ENCODE peak calls at places on chromosomes 11 and 22, in seven cellular contexts. One of them, this sample, is unnamed.

GRCh38 chr22:39173787-39174497 is 21.5 kb upstream of the CBX7 start:
- DNase-seq in fibroblast of lung: no peak
- DNase-seq in left ventricle myocardium inferior: no peak
- DNase-seq in GM23338: no peak
- DNase-seq in AG10803: no peak
- DNase-seq in epithelial cell of esophagus: no peak
- DNase-seq in mucosa of descending colon: peak; percentile 52
- DNase-seq in this sample: peak; percentile 13

GRCh38 chr11:108836541-108836940 is 171.7 kb downstream of the DDX10 start:
- DNase-seq in fibroblast of lung: no peak
- DNase-seq in left ventricle myocardium inferior: no peak
- DNase-seq in GM23338: no peak
- DNase-seq in AG10803: no peak
- DNase-seq in epithelial cell of esophagus: no peak
- DNase-seq in mucosa of descending colon: no peak
- DNase-seq in this sample: no peak

GRCh38 chr11:59175104-59175503 is 3.2 kb downstream of the DTX4 start:
- DNase-seq in fibroblast of lung: no peak
- DNase-seq in left ventricle myocardium inferior: no peak
- DNase-seq in GM23338: no peak
- DNase-seq in AG10803: no peak
- DNase-seq in epithelial cell of esophagus: no peak
- DNase-seq in mucosa of descending colon: no peak
- DNase-seq in this sample: no peak

GRCh38 chr11:86706341-86707131 is 34.1 kb upstream of the ME3 start:
- DNase-seq in fibroblast of lung: no peak
- DNase-seq in left ventricle myocardium inferior: no peak
- DNase-seq in GM23338: no peak
- DNase-seq in AG10803: no peak
- DNase-seq in epithelial cell of esophagus: no peak
- DNase-seq in mucosa of descending colon: no peak
- DNase-seq in this sample: no peak

GRCh38 chr11:1487091-1487850 is 692 bp upstream of the MOB2 start:
- DNase-seq in fibroblast of lung: no peak
- DNase-seq in left ventricle myocardium inferior: peak; percentile 11
- DNase-seq in GM23338: no peak
- DNase-seq in AG10803: no peak
- DNase-seq in epithelial cell of esophagus: no peak
- DNase-seq in mucosa of descending colon: peak; percentile 55
- DNase-seq in this sample: no peak

GRCh38 chr11:76524919-76525318 is 80.1 kb downstream of the EMSY start:
- DNase-seq in fibroblast of lung: peak; percentile 84
- DNase-seq in left ventricle myocardium inferior: no peak
- DNase-seq in GM23338: no peak
- DNase-seq in AG10803: peak; percentile 84
- DNase-seq in epithelial cell of esophagus: peak; percentile 29
- DNase-seq in mucosa of descending colon: no peak
- DNase-seq in this sample: peak; percentile 46

GRCh38 chr11:16883179-16883578 is 131.0 kb downstream of the PLEKHA7 start:
- DNase-seq in fibroblast of lung: no peak
- DNase-seq in left ventricle myocardium inferior: peak; percentile 28
- DNase-seq in GM23338: peak; percentile 51
- DNase-seq in AG10803: no peak
- DNase-seq in epithelial cell of esophagus: peak; percentile 94
- DNase-seq in mucosa of descending colon: no peak
- DNase-seq in this sample: no peak

GRCh38 chr11:75400110-75400865 is 970 bp downstream of the RPS3 start:
- DNase-seq in fibroblast of lung: no peak
- DNase-seq in left ventricle myocardium inferior: no peak
- DNase-seq in GM23338: no peak
- DNase-seq in AG10803: peak; percentile 19
- DNase-seq in epithelial cell of esophagus: peak; percentile 24
- DNase-seq in mucosa of descending colon: no peak
- DNase-seq in this sample: peak; percentile 25

GRCh38 chr11:91773090-91773489 is 451.5 kb upstream of the FAT3 start:
- DNase-seq in fibroblast of lung: peak; percentile 44
- DNase-seq in left ventricle myocardium inferior: no peak
- DNase-seq in GM23338: peak; percentile 53
- DNase-seq in AG10803: peak; percentile 34
- DNase-seq in epithelial cell of esophagus: no peak
- DNase-seq in mucosa of descending colon: no peak
- DNase-seq in this sample: no peak

GRCh38 chr11:32137263-32137662 is 46.4 kb downstream of the RCN1 start:
- DNase-seq in fibroblast of lung: peak; percentile 95
- DNase-seq in left ventricle myocardium inferior: no peak
- DNase-seq in GM23338: no peak
- DNase-seq in AG10803: peak; percentile 96
- DNase-seq in epithelial cell of esophagus: peak; percentile 95
- DNase-seq in mucosa of descending colon: no peak
- DNase-seq in this sample: peak; percentile 99

GRCh38 chr11:125931116-125931515 is 14.7 kb upstream of the VSIG10L2 start:
- DNase-seq in fibroblast of lung: no peak
- DNase-seq in left ventricle myocardium inferior: no peak
- DNase-seq in GM23338: no peak
- DNase-seq in AG10803: no peak
- DNase-seq in epithelial cell of esophagus: no peak
- DNase-seq in mucosa of descending colon: no peak
- DNase-seq in this sample: no peak

GRCh38 chr22:24989541-24989951 is 37.0 kb downstream of the KIAA1671 start:
- DNase-seq in fibroblast of lung: no peak
- DNase-seq in left ventricle myocardium inferior: no peak
- DNase-seq in GM23338: no peak
- DNase-seq in AG10803: no peak
- DNase-seq in epithelial cell of esophagus: no peak
- DNase-seq in mucosa of descending colon: no peak
- DNase-seq in this sample: no peak

GRCh38 chr11:18347471-18348125 is 25.2 kb downstream of the GTF2H1 start:
- DNase-seq in fibroblast of lung: peak; percentile 54
- DNase-seq in left ventricle myocardium inferior: no peak
- DNase-seq in GM23338: no peak
- DNase-seq in AG10803: peak; percentile 76
- DNase-seq in epithelial cell of esophagus: peak; percentile 4
- DNase-seq in mucosa of descending colon: no peak
- DNase-seq in this sample: peak; percentile 64

GRCh38 chr11:126989942-126990715 is 10.4 kb downstream of the KIRREL3 start:
- DNase-seq in fibroblast of lung: peak; percentile 53
- DNase-seq in left ventricle myocardium inferior: peak; percentile 62
- DNase-seq in GM23338: peak; percentile 92
- DNase-seq in AG10803: peak; percentile 79
- DNase-seq in epithelial cell of esophagus: peak; percentile 50
- DNase-seq in mucosa of descending colon: peak; percentile 62
- DNase-seq in this sample: peak; percentile 66

GRCh38 chr11:133049244-133050019 is 482.9 kb downstream of the OPCML start:
- DNase-seq in fibroblast of lung: no peak
- DNase-seq in left ventricle myocardium inferior: no peak
- DNase-seq in GM23338: no peak
- DNase-seq in AG10803: no peak
- DNase-seq in epithelial cell of esophagus: no peak
- DNase-seq in mucosa of descending colon: no peak
- DNase-seq in this sample: no peak

GRCh38 chr11:22677153-22677890 is 10.9 kb downstream of the GAS2 start:
- DNase-seq in fibroblast of lung: no peak
- DNase-seq in left ventricle myocardium inferior: no peak
- DNase-seq in GM23338: no peak
- DNase-seq in AG10803: no peak
- DNase-seq in epithelial cell of esophagus: peak; percentile 56
- DNase-seq in mucosa of descending colon: no peak
- DNase-seq in this sample: no peak

GRCh38 chr22:37052386-37053309 is 1.1 kb downstream of the KCTD17 start:
- DNase-seq in fibroblast of lung: no peak
- DNase-seq in left ventricle myocardium inferior: no peak
- DNase-seq in GM23338: no peak
- DNase-seq in AG10803: no peak
- DNase-seq in epithelial cell of esophagus: no peak
- DNase-seq in mucosa of descending colon: no peak
- DNase-seq in this sample: no peak

GRCh38 chr11:35357893-35358292 is 61.5 kb downstream of the SLC1A2 start:
- DNase-seq in fibroblast of lung: peak; percentile 45
- DNase-seq in left ventricle myocardium inferior: no peak
- DNase-seq in GM23338: no peak
- DNase-seq in AG10803: no peak
- DNase-seq in epithelial cell of esophagus: peak; percentile 25
- DNase-seq in mucosa of descending colon: no peak
- DNase-seq in this sample: no peak

GRCh38 chr22:24156146-24156914 is 25.0 kb upstream of the SUSD2 start:
- DNase-seq in fibroblast of lung: peak; percentile 23
- DNase-seq in left ventricle myocardium inferior: peak; percentile 39
- DNase-seq in GM23338: peak; percentile 59
- DNase-seq in AG10803: peak; percentile 32
- DNase-seq in epithelial cell of esophagus: peak; percentile 46
- DNase-seq in mucosa of descending colon: peak; percentile 73
- DNase-seq in this sample: peak; percentile 50

GRCh38 chr22:44664149-44664548 is 37.9 kb upstream of the PRR5 start:
- DNase-seq in fibroblast of lung: peak; percentile 54
- DNase-seq in left ventricle myocardium inferior: peak; percentile 69
- DNase-seq in GM23338: no peak
- DNase-seq in AG10803: peak; percentile 48
- DNase-seq in epithelial cell of esophagus: no peak
- DNase-seq in mucosa of descending colon: peak; percentile 84
- DNase-seq in this sample: peak; percentile 86

GRCh38 chr11:74739546-74740270 is 8.5 kb upstream of the CHRDL2 start:
- DNase-seq in fibroblast of lung: peak; percentile 74
- DNase-seq in left ventricle myocardium inferior: peak; percentile 33
- DNase-seq in GM23338: peak; percentile 90
- DNase-seq in AG10803: peak; percentile 67
- DNase-seq in epithelial cell of esophagus: peak; percentile 76
- DNase-seq in mucosa of descending colon: no peak
- DNase-seq in this sample: peak; percentile 84

GRCh38 chr22:40678493-40679248 is 613 bp upstream of the MCHR1 start:
- DNase-seq in fibroblast of lung: no peak
- DNase-seq in left ventricle myocardium inferior: no peak
- DNase-seq in GM23338: no peak
- DNase-seq in AG10803: no peak
- DNase-seq in epithelial cell of esophagus: no peak
- DNase-seq in mucosa of descending colon: no peak
- DNase-seq in this sample: no peak

GRCh38 chr22:40681451-40681850 is 2.2 kb downstream of the MCHR1 start:
- DNase-seq in fibroblast of lung: no peak
- DNase-seq in left ventricle myocardium inferior: no peak
- DNase-seq in GM23338: no peak
- DNase-seq in AG10803: no peak
- DNase-seq in epithelial cell of esophagus: no peak
- DNase-seq in mucosa of descending colon: no peak
- DNase-seq in this sample: no peak

GRCh38 chr22:40679249-40679963 is at the start of gene MCHR1:
- DNase-seq in fibroblast of lung: no peak
- DNase-seq in left ventricle myocardium inferior: no peak
- DNase-seq in GM23338: no peak
- DNase-seq in AG10803: no peak
- DNase-seq in epithelial cell of esophagus: no peak
- DNase-seq in mucosa of descending colon: no peak
- DNase-seq in this sample: no peak

GRCh38 chr22:40680819-40681183 is 1.5 kb downstream of the MCHR1 start:
- DNase-seq in fibroblast of lung: no peak
- DNase-seq in left ventricle myocardium inferior: no peak
- DNase-seq in GM23338: no peak
- DNase-seq in AG10803: no peak
- DNase-seq in epithelial cell of esophagus: no peak
- DNase-seq in mucosa of descending colon: no peak
- DNase-seq in this sample: no peak

GRCh38 chr22:40679964-40680818 is 907 bp downstream of the MCHR1 start:
- DNase-seq in fibroblast of lung: no peak
- DNase-seq in left ventricle myocardium inferior: no peak
- DNase-seq in GM23338: peak; percentile 31
- DNase-seq in AG10803: peak; percentile 58
- DNase-seq in epithelial cell of esophagus: peak; percentile 15
- DNase-seq in mucosa of descending colon: no peak
- DNase-seq in this sample: peak; percentile 27
- TF ChIP-seq CTCF in fibroblast of lung: no peak
- TF ChIP-seq CTCF in left ventricle myocardium inferior: no peak
- TF ChIP-seq CTCF in GM23338: no peak
- TF ChIP-seq CTCF in AG10803: peak; percentile 37
- TF ChIP-seq CTCF in epithelial cell of esophagus: peak; percentile 18
- TF ChIP-seq CTCF in mucosa of descending colon: no peak
- TF ChIP-seq CTCF in this sample: peak; percentile 31

DNA sequence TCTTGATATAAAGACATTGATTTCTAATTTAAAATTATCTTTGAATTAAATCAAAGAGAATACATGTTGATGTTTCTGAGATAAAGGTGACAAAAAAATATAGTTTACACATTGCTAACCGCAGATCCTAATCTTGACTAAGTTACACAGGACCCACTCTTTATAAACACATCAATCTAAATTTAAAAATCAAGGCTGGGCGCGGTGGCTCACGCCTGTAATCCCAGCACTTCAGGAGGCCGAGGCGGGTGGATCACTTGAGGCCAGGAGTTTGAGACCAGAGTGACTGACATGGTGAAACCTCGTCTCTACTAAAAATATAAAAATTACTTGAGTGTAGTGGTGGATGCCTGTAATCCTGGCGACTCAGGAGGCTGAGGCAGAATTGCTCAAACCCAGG is 1.9 kb downstream of the ARFGAP3 start:
- DNase-seq in fibroblast of lung: no peak
- DNase-seq in left ventricle myocardium inferior: no peak
- DNase-seq in GM23338: no peak
- DNase-seq in AG10803: no peak
- DNase-seq in epithelial cell of esophagus: no peak
- DNase-seq in mucosa of descending colon: no peak
- DNase-seq in this sample: peak; percentile 27
- H3K4me3 ChIP-seq in fibroblast of lung: no peak overlapping the region
- H3K4me3 ChIP-seq in left ventricle myocardium inferior: peak overlapping the region; percentile 92
- H3K4me3 ChIP-seq in GM23338: no peak overlapping the region
- H3K4me3 ChIP-seq in AG10803: peak overlapping the region; percentile 95
- H3K4me3 ChIP-seq in epithelial cell of esophagus: no peak overlapping the region
- H3K4me3 ChIP-seq in mucosa of descending colon: no peak overlapping the region
- H3K4me3 ChIP-seq in this sample: peak overlapping the region; percentile 89

GRCh38 chr11:64234840-64235379 is 526 bp downstream of the VEGFB start:
- DNase-seq in fibroblast of lung: no peak
- DNase-seq in left ventricle myocardium inferior: peak; percentile 57
- DNase-seq in GM23338: peak; percentile 70
- DNase-seq in AG10803: no peak
- DNase-seq in epithelial cell of esophagus: no peak
- DNase-seq in mucosa of descending colon: peak; percentile 85
- DNase-seq in this sample: no peak
- TF ChIP-seq CTCF in fibroblast of lung: no peak
- TF ChIP-seq CTCF in left ventricle myocardium inferior: peak; percentile 25
- TF ChIP-seq CTCF in GM23338: no peak
- TF ChIP-seq CTCF in AG10803: no peak
- TF ChIP-seq CTCF in epithelial cell of esophagus: no peak
- TF ChIP-seq CTCF in mucosa of descending colon: no peak
- TF ChIP-seq CTCF in this sample: no peak

DNA sequence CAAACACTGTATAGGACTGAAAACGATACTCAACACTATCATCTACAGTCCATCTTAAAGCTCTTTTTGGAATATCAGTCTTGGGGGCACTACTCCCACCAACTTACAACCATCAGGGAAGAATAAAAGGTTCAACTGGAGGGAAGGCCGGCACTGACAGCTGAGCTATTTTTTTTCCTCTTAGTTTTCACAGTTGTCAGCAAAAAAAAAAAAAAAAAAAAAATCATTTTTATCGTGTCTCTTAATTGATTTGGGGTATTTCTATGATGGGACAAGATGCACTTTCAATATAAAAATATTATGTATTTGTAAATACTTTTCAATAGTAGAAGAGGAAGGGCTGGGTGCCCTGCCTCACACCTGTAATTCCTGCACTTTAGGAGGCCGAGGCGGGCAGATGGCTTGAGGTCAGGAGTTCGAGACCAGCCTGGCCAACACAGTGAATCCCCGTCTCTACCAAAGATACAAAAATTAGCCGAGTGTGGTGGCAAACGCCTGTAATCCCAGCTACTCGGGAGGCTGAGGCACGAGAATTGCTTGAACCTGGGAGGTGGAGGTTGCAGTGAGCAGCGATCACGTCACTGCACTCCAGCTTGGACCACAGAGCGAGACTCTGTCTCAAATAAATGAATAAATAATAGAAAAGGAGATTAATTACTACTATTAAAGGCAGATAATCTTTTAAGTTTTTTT is 1.5 kb downstream of the KIF18A start:
- DNase-seq in fibroblast of lung: no peak
- DNase-seq in left ventricle myocardium inferior: no peak
- DNase-seq in GM23338: no peak
- DNase-seq in AG10803: no peak
- DNase-seq in epithelial cell of esophagus: no peak
- DNase-seq in mucosa of descending colon: no peak
- DNase-seq in this sample: no peak
- H3K4me3 ChIP-seq in fibroblast of lung: peak overlapping the region; percentile 95
- H3K4me3 ChIP-seq in left ventricle myocardium inferior: no peak overlapping the region
- H3K4me3 ChIP-seq in GM23338: peak overlapping the region; percentile 81
- H3K4me3 ChIP-seq in AG10803: peak overlapping the region; percentile 86
- H3K4me3 ChIP-seq in epithelial cell of esophagus: peak overlapping the region; percentile 51
- H3K4me3 ChIP-seq in mucosa of descending colon: no peak overlapping the region
- H3K4me3 ChIP-seq in this sample: peak overlapping the region; percentile 81